ENCODE peak calls at places on chromosomes 5 and 9, in ten cellular contexts. S is HCT116, P is H1, Q is endothelial cell of umbilical vein, M is stomach, E is suprapubic skin, O is K562, C is HepG2, D is transverse colon, Y is breast epithelium. A is an unnamed sample.

GRCh38 chr5:158277276-158277675 is 418.3 kb upstream of the CLINT1 start:
- DNase-seq in Y (no peak), E (no peak), S (no peak), O (no peak), M (no peak), Q (no peak), C (no peak), P (no peak), D (no peak), A (no peak)

GRCh38 chr5:179194941-179195381 is 134.8 kb downstream of the ZNF354C start:
- DNase-seq in E (peak), S (no peak), C (no peak), O (no peak), Y (no peak), D (no peak), Q (no peak), M (no peak), P (no peak), A (no peak)

GRCh38 chr5:119327018-119327417 is 28.8 kb upstream of the TNFAIP8 start:
- DNase-seq in E (no peak), M (no peak), P (no peak), Q (no peak), O (peak), Y (no peak), D (peak), S (no peak), C (no peak), A (no peak)

GRCh38 chr9:3136999-3137675 is 293.2 kb upstream of the PUM3 start:
- DNase-seq in Q (no peak), S (no peak), C (no peak), E (no peak), Y (no peak), M (no peak), D (no peak), P (no peak), O (no peak), A (no peak)

GRCh38 chr5:89930591-89931383 is 478.8 kb downstream of the CETN3 start:
- DNase-seq in M (no peak), Q (peak), S (peak), O (no peak), C (peak), P (no peak), E (no peak), D (no peak), Y (no peak), A (no peak)

GRCh38 chr9:120412425-120412951 is 167.5 kb downstream of the CDK5RAP2 start:
- DNase-seq in Y (no peak), S (no peak), P (no peak), Q (no peak), M (no peak), O (no peak), E (no peak), C (no peak), D (no peak), A (no peak)

GRCh38 chr5:135215617-135215995 is 181.6 kb upstream of the PITX1 start:
- DNase-seq in Q (no peak), M (peak), Y (peak), P (no peak), C (no peak), E (peak), S (no peak), D (no peak), O (no peak), A (peak)

GRCh38 chr9:122180633-122181032 is 20.9 kb downstream of the MORN5 start:
- DNase-seq in M (no peak), P (no peak), Q (peak), O (peak), Y (no peak), S (peak), D (no peak), E (no peak), C (peak), A (no peak)

GRCh38 chr5:65861830-65862241 is 64.5 kb upstream of the ERBIN start:
- DNase-seq in P (no peak), S (peak), E (no peak), Y (peak), Q (no peak), C (no peak), O (no peak), M (no peak), D (no peak), A (no peak)

DNA sequence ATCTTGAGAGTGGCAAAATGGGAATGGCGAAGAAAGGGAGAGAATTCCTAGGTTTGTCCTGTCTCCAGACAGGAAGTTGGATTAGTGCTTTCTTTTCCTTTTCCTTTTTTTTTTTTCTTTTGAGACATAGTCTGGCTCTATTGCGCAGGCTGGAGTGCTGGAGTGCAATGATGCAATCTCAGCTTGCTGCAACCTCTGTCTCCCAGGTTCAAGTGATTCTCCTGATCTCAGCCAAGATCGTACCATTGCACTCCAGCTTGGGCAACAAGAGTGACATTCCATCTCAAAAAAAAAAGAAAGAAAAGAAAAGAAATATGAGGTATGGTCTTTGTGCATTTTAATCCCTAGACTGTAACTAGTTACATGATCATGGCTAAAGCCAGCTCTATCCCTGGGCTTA is 12.6 kb upstream of the KIF27 start:
- DNase-seq in S (no peak), C (no peak), M (no peak), Y (no peak), Q (no peak), O (no peak), E (no peak), D (no peak), P (no peak), A (no peak)
- TF ChIP-seq POLR2AphosphoS5 in S (no peak), C (no peak), M (no peak), Y (peak), Q (no peak), O (no peak), E (no peak), D (no peak), P (no peak), A (no peak)

DNA sequence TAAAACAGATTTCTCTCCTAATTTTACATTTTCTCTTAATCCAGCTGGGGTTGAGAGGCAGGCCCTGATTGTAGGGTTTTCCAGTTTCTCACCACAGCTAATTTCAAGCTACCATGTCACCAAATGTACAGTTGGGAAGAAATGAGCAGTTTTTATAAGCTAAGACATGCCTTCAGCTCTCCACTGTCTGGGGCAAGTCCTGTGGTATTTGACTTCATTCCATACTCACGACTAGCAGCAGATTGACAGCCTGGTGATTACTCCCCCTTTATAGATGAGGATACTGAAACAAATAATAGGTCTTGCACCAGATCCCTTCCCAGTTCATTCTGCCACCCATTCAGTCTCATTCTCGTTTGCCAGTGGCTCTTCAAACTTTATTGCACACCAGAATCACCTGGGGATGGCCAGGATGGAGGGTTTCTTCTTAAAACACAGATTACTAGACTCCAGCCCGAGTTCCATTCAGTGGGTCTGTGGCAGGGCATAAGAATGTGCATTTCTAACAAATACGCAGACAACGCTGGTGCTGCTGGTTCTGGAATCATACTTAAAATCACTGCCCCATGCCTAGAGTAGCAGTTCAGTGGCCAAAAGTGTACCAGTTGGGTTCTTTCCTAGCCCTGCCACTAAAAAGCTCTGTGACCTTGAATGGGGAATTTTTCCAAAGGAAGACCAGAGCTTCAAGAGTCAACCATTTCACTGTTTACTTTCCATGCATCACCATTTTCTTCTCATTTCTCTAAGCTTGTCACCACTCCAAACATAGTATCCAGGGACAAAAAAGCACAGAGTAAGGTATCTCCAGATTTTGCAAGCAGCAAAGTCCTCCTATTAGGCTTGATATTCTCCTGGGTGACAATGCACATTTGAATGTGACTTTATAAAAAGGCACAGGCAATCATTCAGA is 64.3 kb downstream of the CSNK1A1 start:
- DNase-seq in E (no peak), M (no peak), Q (peak), S (no peak), P (no peak), C (peak), Y (no peak), D (no peak), O (no peak), A (no peak)
- H3K27ac ChIP-seq in E (peak), M (peak), Q (peak), S (peak), P (no peak), C (peak), Y (peak), D (peak), O (no peak), A (peak)

GRCh38 chr9:111483862-111484563 is at the start of gene ECPAS:
- DNase-seq in Y (peak), O (peak), P (no peak), E (peak), D (peak), C (peak), M (peak), Q (peak), S (peak), A (no peak)
- TF ChIP-seq POLR2A in Y (no peak), O (peak), P (no peak), E (no peak), D (peak), C (peak), M (no peak), Q (no peak), S (peak), A (peak)

GRCh38 chr5:40755093-40755406 is 711 bp downstream of the TTC33 start:
- DNase-seq in D (peak), P (no peak), C (peak), S (peak), E (peak), O (peak), Y (peak), M (peak), Q (peak), A (peak)
- TF ChIP-seq POLR2AphosphoS5 in D (peak), P (no peak), C (no peak), S (peak), E (no peak), O (no peak), Y (no peak), M (peak), Q (no peak), A (no peak)

GRCh38 chr9:95684516-95684915 is 167.7 kb upstream of the PTCH1 start:
- DNase-seq in C (no peak), O (no peak), M (no peak), P (no peak), Q (no peak), D (no peak), Y (no peak), E (no peak), S (no peak), A (no peak)
- H3K27ac ChIP-seq in C (no peak), O (no peak), M (no peak), P (no peak), Q (no peak), D (no peak), Y (no peak), E (no peak), S (no peak), A (no peak)

DNA sequence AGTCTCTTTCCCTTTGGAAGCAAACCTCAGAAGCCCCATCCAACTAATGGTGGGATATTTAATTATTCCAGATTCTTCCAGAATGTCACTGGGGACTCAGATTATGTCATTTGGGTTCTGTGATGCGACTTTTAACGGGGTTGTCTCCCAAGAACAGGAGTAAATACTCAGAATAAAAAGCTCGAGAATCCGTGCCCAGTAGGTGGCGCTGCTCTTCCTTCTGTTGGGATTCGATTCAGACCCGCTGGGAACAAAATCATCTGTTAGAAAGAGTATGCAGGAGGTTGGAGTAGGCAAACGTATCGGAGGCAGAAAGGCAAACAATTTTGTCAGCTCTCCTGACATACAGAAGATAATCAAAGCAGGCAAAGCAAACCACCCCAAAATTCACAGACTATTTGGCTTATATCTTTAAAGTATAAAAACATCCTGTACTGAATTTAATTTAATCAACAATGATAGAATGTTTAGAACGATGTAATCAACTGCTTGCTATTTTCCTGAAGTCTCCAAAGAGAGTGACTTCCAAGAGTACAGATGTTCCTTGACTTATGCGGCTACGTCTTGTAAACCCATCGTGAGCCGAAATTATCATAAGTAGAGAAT is 169.9 kb upstream of the RAI14 start:
- DNase-seq in E (peak), Y (peak), P (no peak), O (peak), C (peak), Q (peak), D (peak), S (peak), M (peak), A (no peak)
- TF ChIP-seq POLR2A in E (no peak), Y (no peak), P (no peak), O (no peak), C (no peak), Q (no peak), D (no peak), S (no peak), M (no peak), A (no peak)

DNA sequence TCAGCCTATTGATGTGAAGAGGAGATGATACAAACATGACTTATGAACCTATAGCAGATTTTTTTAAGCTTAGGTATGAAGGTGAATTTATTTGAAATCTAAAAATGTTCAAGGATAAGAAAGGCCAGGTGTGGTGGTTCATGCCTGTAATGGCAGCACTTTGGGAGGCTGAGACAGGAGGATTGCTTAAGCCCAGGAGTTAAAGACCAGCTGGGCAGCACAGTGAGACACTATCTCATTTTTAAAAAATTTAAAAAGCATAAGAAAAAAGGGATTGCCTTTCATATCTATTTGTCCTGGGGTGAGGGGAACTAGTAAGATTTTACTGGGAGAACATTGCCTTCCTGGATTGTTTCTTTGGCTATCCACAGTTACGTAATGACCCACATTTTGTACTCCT is 40.8 kb upstream of the SRP19 start:
- DNase-seq in P (no peak), M (no peak), C (no peak), Y (no peak), S (no peak), E (no peak), O (no peak), Q (no peak), D (no peak), A (no peak)
- TF ChIP-seq POLR2AphosphoS5 in P (no peak), M (no peak), C (no peak), Y (no peak), S (no peak), E (no peak), O (no peak), Q (no peak), D (no peak), A (no peak)